ENCODE peak calls at places on chromosomes 7 and 10, in four cellular contexts. E is stimulated activated naive CD8-positive, alpha-beta T cell treated with anti-CD3 and anti-CD28 coated beads, Interleukin-15, amount 100 ng/mL, for 72 hours; A is H9; U is mucosa of descending colon. F is an unnamed sample.

GRCh38 chr7:90816511-90817142 is 220.5 kb downstream of the CDK14 start:
- DNase-seq in E (peak; percentile 21), A (no peak), U (no peak), F (no peak)

GRCh38 chr7:119562839-119563238 is 710.1 kb upstream of the KCND2 start:
- DNase-seq in E (no peak), A (no peak), U (no peak), F (peak; percentile 89)

GRCh38 chr7:123748171-123748733 is 551 bp downstream of the WASL start:
- DNase-seq in E (peak; percentile 43), A (peak; percentile 37), U (peak; percentile 73), F (peak; percentile 68)

GRCh38 chr10:13728898-13729535 is 142.3 kb downstream of the PRPF18 start:
- DNase-seq in E (no peak), A (no peak), U (no peak), F (no peak)

GRCh38 chr10:46236941-46237681 is 49.7 kb upstream of the ANTXRL start:
- DNase-seq in E (no peak), A (no peak), U (no peak), F (no peak)

GRCh38 chr7:48139461-48139860 is 31.8 kb upstream of the ABCA13 start:
- DNase-seq in E (no peak), A (peak; percentile 62), U (no peak), F (peak; percentile 6)

GRCh38 chr7:2015251-2015871 is 217.4 kb downstream of the MAD1L1 start:
- DNase-seq in E (no peak), A (peak; percentile 24), U (peak; percentile 35), F (no peak)

GRCh38 chr7:98038731-98039130 is 48.7 kb upstream of the OCM2 start:
- DNase-seq in E (no peak), A (no peak), U (no peak), F (no peak)

GRCh38 chr10:44192435-44192834 is 192.5 kb downstream of the CXCL12 start:
- DNase-seq in E (no peak), A (no peak), U (no peak), F (no peak)

GRCh38 chr7:19213746-19214145 is 68.5 kb upstream of the FERD3L start:
- DNase-seq in E (no peak), A (no peak), U (no peak), F (peak; percentile 29)

GRCh38 chr10:70909326-70909935 is 21.1 kb upstream of the PCBD1 start:
- DNase-seq in E (no peak), A (no peak), U (peak; percentile 1), F (no peak)

GRCh38 chr10:85967594-85967993 is 399.0 kb downstream of the GRID1 start:
- DNase-seq in E (no peak), A (no peak), U (no peak), F (no peak)

GRCh38 chr10:77350134-77350533 is 287.5 kb downstream of the KCNMA1 start:
- DNase-seq in E (no peak), A (no peak), U (no peak), F (no peak)

GRCh38 chr10:119431034-119431767 is 111.3 kb downstream of the RGS10 start:
- DNase-seq in E (no peak), A (no peak), U (peak; percentile 49), F (no peak)

GRCh38 chr7:142587578-142588191 is 161.6 kb upstream of the PRSS1 start:
- DNase-seq in E (peak; percentile 18), A (peak; percentile 50), U (no peak), F (peak; percentile 68)

GRCh38 chr7:35657125-35657524 is 37.8 kb downstream of the HERPUD2 start:
- DNase-seq in E (no peak), A (no peak), U (no peak), F (no peak)

GRCh38 chr10:129715805-129716785 is 248.0 kb downstream of the EBF3 start:
- DNase-seq in E (no peak), A (no peak), U (no peak), F (no peak)

GRCh38 chr10:26755443-26755903 is 58.0 kb downstream of the PDSS1 start:
- DNase-seq in E (no peak), A (no peak), U (no peak), F (peak; percentile 40)

GRCh38 chr10:123249894-123250293 is 95.7 kb downstream of the BUB3 start:
- DNase-seq in E (no peak), A (no peak), U (no peak), F (peak; percentile 31)

GRCh38 chr7:28176174-28176573 is 4.4 kb downstream of the JAZF1 start:
- DNase-seq in E (no peak), A (no peak), U (no peak), F (no peak)

GRCh38 chr7:2000801-2001321 is 231.9 kb downstream of the MAD1L1 start:
- DNase-seq in E (no peak), A (no peak), U (peak; percentile 44), F (no peak)

GRCh38 chr10:31318382-31318853 is 598 bp upstream of the ZEB1 start:
- DNase-seq in E (peak; percentile 80), A (peak; percentile 44), U (peak; percentile 80), F (peak; percentile 28)

GRCh38 chr10:97210576-97210975 is 24.8 kb upstream of the SLIT1 start:
- DNase-seq in E (peak; percentile 65), A (peak; percentile 83), U (no peak), F (peak; percentile 59)

GRCh38 chr10:77248104-77248503 is 389.5 kb downstream of the KCNMA1 start:
- DNase-seq in E (no peak), A (peak; percentile 33), U (no peak), F (no peak)

GRCh38 chr7:81075150-81075549 is 156.3 kb upstream of the SEMA3C start:
- DNase-seq in E (no peak), A (no peak), U (no peak), F (peak; percentile 25)

GRCh38 chr7:16067695-16068094 is 353.6 kb downstream of the CRPPA start:
- DNase-seq in E (no peak), A (no peak), U (no peak), F (peak; percentile 69)

GRCh38 chr10:21406595-21407218 is 118.8 kb downstream of the SKIDA1 start:
- DNase-seq in E (no peak), A (no peak), U (no peak), F (no peak)

GRCh38 chr7:152733286-152733934 is 26.1 kb upstream of the ACTR3B start:
- DNase-seq in E (no peak), A (peak; percentile 47), U (no peak), F (peak; percentile 32)

GRCh38 chr7:1971946-1972654 is 260.6 kb downstream of the MAD1L1 start:
- DNase-seq in E (no peak), A (no peak), U (no peak), F (no peak)

GRCh38 chr10:111650088-111650487 is 533.5 kb downstream of the GPAM start:
- DNase-seq in E (no peak), A (peak; percentile 46), U (no peak), F (no peak)

GRCh38 chr10:126924915-126925300 is 19.7 kb downstream of the DOCK1 start:
- DNase-seq in E (no peak), A (no peak), U (no peak), F (no peak)

GRCh38 chr7:42492895-42493294 is 255.9 kb upstream of the GLI3 start:
- DNase-seq in E (no peak), A (no peak), U (no peak), F (no peak)

GRCh38 chr7:151710121-151710640 is 166.7 kb downstream of the PRKAG2 start:
- DNase-seq in E (no peak), A (no peak), U (peak; percentile 29), F (no peak)